ENCODE peak calls at places on chromosomes 16 and 17, in ten cellular contexts. R is HS-27A, K is cardiac muscle cell, M is NAMALWA, U is IMR-90, W is ELR, L is RWPE1, J is iPS DF 6.9, T is iris pigment epithelial cell, X is NCI-H187 treated with DMSO at 0.1 percent for 48 hours. S is an unnamed sample.
A peak's percentile ranks its signal among the peaks of the same experiment; 100 is the strongest.

GRCh38 chr17:57242148-57242547 is 14.2 kb upstream of the MSI2 start:
- DNase-seq in R (no peak), K (peak; percentile 4), M (no peak), U (no peak), W (no peak), L (no peak), J (no peak), T (no peak), X (no peak), S (no peak)

GRCh38 chr16:68072038-68072695 is 13.0 kb upstream of the NFATC3 start:
- DNase-seq in R (no peak), K (no peak), M (peak; percentile 19), U (peak; percentile 78), W (peak; percentile 58), L (peak; percentile 89), J (no peak), T (peak; percentile 84), X (no peak), S (no peak)

GRCh38 chr17:823501-823902 is 41.3 kb downstream of the MRM3 start:
- DNase-seq in R (no peak), K (no peak), M (no peak), U (no peak), W (no peak), L (no peak), J (no peak), T (no peak), X (no peak), S (peak; percentile 40)

GRCh38 chr17:48719642-48720262 is 2.6 kb downstream of the PRAC1 start:
- DNase-seq in R (no peak), K (no peak), M (no peak), U (no peak), W (no peak), L (no peak), J (no peak), T (no peak), X (no peak), S (no peak)

GRCh38 chr17:28404812-28405570 is 1.0 kb downstream of the SLC46A1 start:
- DNase-seq in R (no peak), K (no peak), M (no peak), U (no peak), W (no peak), L (no peak), J (no peak), T (no peak), X (no peak), S (no peak)

GRCh38 chr16:66662445-66663194 is 33.9 kb downstream of the CMTM4 start:
- DNase-seq in R (no peak), K (peak; percentile 58), M (peak; percentile 48), U (peak; percentile 44), W (peak; percentile 67), L (peak; percentile 53), J (no peak), T (peak; percentile 58), X (no peak), S (peak; percentile 44)

GRCh38 chr16:16092925-16093624 is 130.2 kb downstream of the ABCC6 start:
- DNase-seq in R (no peak), K (peak; percentile 68), M (no peak), U (peak; percentile 77), W (no peak), L (no peak), J (no peak), T (peak; percentile 52), X (no peak), S (no peak)

GRCh38 chr16:88469615-88470395 is 16.7 kb downstream of the ZFPM1 start:
- DNase-seq in R (no peak), K (no peak), M (no peak), U (no peak), W (no peak), L (no peak), J (no peak), T (no peak), X (no peak), S (no peak)

GRCh38 chr16:89023151-89023551 is 46.1 kb upstream of the CBFA2T3 start:
- DNase-seq in R (no peak), K (no peak), M (no peak), U (no peak), W (no peak), L (no peak), J (no peak), T (no peak), X (no peak), S (no peak)

GRCh38 chr16:11168386-11169065 is 87.5 kb downstream of the SOCS1 start:
- DNase-seq in R (no peak), K (peak; percentile 9), M (no peak), U (peak; percentile 29), W (no peak), L (no peak), J (no peak), T (no peak), X (no peak), S (no peak)

GRCh38 chr16:81469710-81470481 is 25.3 kb downstream of the CMIP start:
- DNase-seq in R (no peak), K (no peak), M (peak; percentile 64), U (no peak), W (no peak), L (no peak), J (no peak), T (peak; percentile 28), X (no peak), S (peak; percentile 87)

GRCh38 chr16:20300312-20301097 is 26.8 kb downstream of the GP2 start:
- DNase-seq in R (peak; percentile 12), K (peak; percentile 69), M (peak; percentile 68), U (peak; percentile 41), W (peak; percentile 40), L (peak; percentile 58), J (peak; percentile 61), T (peak; percentile 40), X (peak; percentile 32), S (peak; percentile 52)

GRCh38 chr17:21043296-21044232 is 753 bp upstream of the USP22 start:
- DNase-seq in R (peak; percentile 95), K (peak; percentile 100), M (peak; percentile 92), U (peak; percentile 98), W (peak; percentile 99), L (peak; percentile 35), J (peak; percentile 84), T (peak; percentile 99), X (peak; percentile 75), S (peak; percentile 39)

GRCh38 chr16:25126820-25127232 is 15.3 kb downstream of the LCMT1 start:
- DNase-seq in R (no peak), K (peak; percentile 84), M (peak; percentile 50), U (peak; percentile 91), W (peak; percentile 90), L (peak; percentile 77), J (no peak), T (peak; percentile 92), X (no peak), S (peak; percentile 35)

GRCh38 chr17:19753049-19753444 is 4.9 kb upstream of the ALDH3A1 start:
- DNase-seq in R (peak; percentile 68), K (peak; percentile 73), M (no peak), U (peak; percentile 60), W (peak; percentile 90), L (peak; percentile 95), J (no peak), T (peak; percentile 67), X (no peak), S (no peak)

GRCh38 chr17:2602597-2603017 is 9.2 kb downstream of the PAFAH1B1 start:
- DNase-seq in R (no peak), K (no peak), M (no peak), U (peak; percentile 16), W (no peak), L (no peak), J (no peak), T (no peak), X (no peak), S (no peak)

GRCh38 chr17:27491713-27492190 is 35.5 kb downstream of the KSR1 start:
- DNase-seq in R (no peak), K (no peak), M (no peak), U (no peak), W (no peak), L (no peak), J (no peak), T (no peak), X (no peak), S (no peak)

GRCh38 chr16:15966420-15967222 is 17.2 kb downstream of the ABCC1 start:
- DNase-seq in R (peak; percentile 87), K (peak; percentile 69), M (no peak), U (peak; percentile 87), W (peak; percentile 87), L (peak; percentile 96), J (no peak), T (peak; percentile 85), X (no peak), S (no peak)

GRCh38 chr16:21560462-21560861 is 38.9 kb upstream of the METTL9 start:
- DNase-seq in R (no peak), K (no peak), M (no peak), U (no peak), W (no peak), L (no peak), J (no peak), T (no peak), X (no peak), S (no peak)

GRCh38 chr16:79278506-79278905 is 322.0 kb downstream of the MAF start:
- DNase-seq in R (no peak), K (no peak), M (no peak), U (no peak), W (no peak), L (no peak), J (no peak), T (no peak), X (no peak), S (peak; percentile 42)

GRCh38 chr17:80261159-80261894 is 675 bp downstream of the RNF213 start:
- DNase-seq in R (no peak), K (peak; percentile 64), M (peak; percentile 64), U (peak; percentile 32), W (peak; percentile 84), L (peak; percentile 36), J (peak; percentile 81), T (peak; percentile 46), X (no peak), S (peak; percentile 82)

GRCh38 chr16:72286936-72287620 is 115.1 kb upstream of the PMFBP1 start:
- DNase-seq in R (no peak), K (no peak), M (no peak), U (no peak), W (no peak), L (peak; percentile 4), J (no peak), T (no peak), X (no peak), S (no peak)

GRCh38 chr17:31903401-31903800 is 1.9 kb upstream of the UTP6 start:
- DNase-seq in R (no peak), K (no peak), M (no peak), U (no peak), W (no peak), L (no peak), J (no peak), T (no peak), X (no peak), S (no peak)

GRCh38 chr16:50422926-50423325 is 54.1 kb upstream of the BRD7 start:
- DNase-seq in R (no peak), K (no peak), M (no peak), U (no peak), W (no peak), L (no peak), J (no peak), T (no peak), X (no peak), S (no peak)

GRCh38 chr17:40648326-40648968 is 829 bp upstream of the SMARCE1 start:
- DNase-seq in R (peak; percentile 17), K (no peak), M (no peak), U (peak; percentile 19), W (peak; percentile 29), L (no peak), J (no peak), T (peak; percentile 11), X (no peak), S (no peak)

GRCh38 chr16:86368261-86368660 is 142.1 kb upstream of the FOXF1 start:
- DNase-seq in R (no peak), K (no peak), M (no peak), U (no peak), W (no peak), L (no peak), J (no peak), T (no peak), X (no peak), S (no peak)

GRCh38 chr16:67537270-67537635 is 8.6 kb downstream of the RIPOR1 start:
- DNase-seq in R (no peak), K (peak; percentile 65), M (no peak), U (peak; percentile 36), W (peak; percentile 77), L (peak; percentile 64), J (no peak), T (peak; percentile 65), X (no peak), S (no peak)

GRCh38 chr17:80137131-80137530 is 9.8 kb downstream of the EIF4A3 start:
- DNase-seq in R (no peak), K (no peak), M (no peak), U (no peak), W (no peak), L (no peak), J (no peak), T (no peak), X (no peak), S (no peak)

S was measured in OCI-LY7.